ENCODE peak calls at places on chromosome 13, in nine cellular contexts. V is A549; M is cardiac muscle cell; S is EL; W is C1 segment of cervical spinal cord; P is non-pigmented ciliary epithelial cell; L is effector CD8-positive, alpha-beta T cell; X is NCI-H748 treated with DMSO at 0.1 percent for 48 hours; Z is CD4-positive, CD25-positive, alpha-beta regulatory T cell. A is an unnamed sample.
A peak's percentile ranks its signal among the peaks of the same experiment; 100 is the strongest.

GRCh38 chr13:48154671-48155070 is 59.8 kb upstream of the MED4 start:
- DNase-seq in V (no peak), M (no peak), S (no peak), W (no peak), P (no peak), L (no peak), X (no peak), Z (no peak), A (no peak)

GRCh38 chr13:20431080-20431479 is 94.6 kb downstream of the CRYL1 start:
- DNase-seq in V (no peak), M (no peak), S (no peak), W (no peak), P (no peak), L (no peak), X (no peak), Z (no peak), A (no peak)

GRCh38 chr13:73222627-73223026 is 163.8 kb downstream of the KLF5 start:
- DNase-seq in V (no peak), M (no peak), S (no peak), W (no peak), P (no peak), L (no peak), X (no peak), Z (no peak), A (no peak)

GRCh38 chr13:112837371-112838037 is 131.5 kb upstream of the MCF2L start:
- DNase-seq in V (no peak), M (peak; percentile 19), S (no peak), W (no peak), P (no peak), L (no peak), X (no peak), Z (no peak), A (no peak)

GRCh38 chr13:62193919-62194318 is 778.3 kb upstream of the PCDH20 start:
- DNase-seq in V (no peak), M (no peak), S (no peak), W (no peak), P (no peak), L (no peak), X (no peak), Z (no peak), A (no peak)

GRCh38 chr13:28607187-28607955 is 51.6 kb upstream of the POMP start:
- DNase-seq in V (no peak), M (no peak), S (no peak), W (no peak), P (no peak), L (no peak), X (no peak), Z (no peak), A (no peak)

GRCh38 chr13:29922281-29922821 is 71.9 kb upstream of the UBL3 start:
- DNase-seq in V (peak; percentile 16), M (peak; percentile 25), S (peak; percentile 60), W (no peak), P (no peak), L (no peak), X (no peak), Z (no peak), A (peak; percentile 71)

GRCh38 chr13:96958286-96958891 is 35.9 kb downstream of the OXGR1 start:
- DNase-seq in V (peak; percentile 31), M (peak; percentile 46), S (peak; percentile 28), W (no peak), P (no peak), L (no peak), X (peak; percentile 30), Z (no peak), A (no peak)

GRCh38 chr13:114073881-114074551 is 58.4 kb downstream of the RASA3 start:
- DNase-seq in V (no peak), M (no peak), S (no peak), W (no peak), P (no peak), L (no peak), X (no peak), Z (no peak), A (no peak)

GRCh38 chr13:99726261-99726894 is 225.1 kb downstream of the TM9SF2 start:
- DNase-seq in V (no peak), M (no peak), S (no peak), W (no peak), P (no peak), L (no peak), X (no peak), Z (no peak), A (no peak)

GRCh38 chr13:112877976-112878955 is 90.7 kb upstream of the MCF2L start:
- DNase-seq in V (no peak), M (no peak), S (no peak), W (no peak), P (no peak), L (no peak), X (no peak), Z (no peak), A (no peak)

GRCh38 chr13:89514534-89515312 is 1832.8 kb upstream of the MIR17HG start:
- DNase-seq in V (peak; percentile 91), M (peak; percentile 33), S (no peak), W (no peak), P (peak; percentile 28), L (no peak), X (peak; percentile 73), Z (no peak), A (no peak)

GRCh38 chr13:71968025-71968424 is 101.0 kb upstream of the DACH1 start:
- DNase-seq in V (no peak), M (no peak), S (no peak), W (no peak), P (peak; percentile 8), L (no peak), X (no peak), Z (no peak), A (no peak)

GRCh38 chr13:76634431-76635191 is 251.6 kb downstream of the KCTD12 start:
- DNase-seq in V (no peak), M (no peak), S (no peak), W (no peak), P (no peak), L (no peak), X (no peak), Z (no peak), A (no peak)